ENCODE peak calls at places on chromosomes 16 and 17, in seven cellular contexts. T is neuronal stem cell; S is mucosa of descending colon; N is tibial artery; D is CD8-positive, alpha-beta memory T cell; W is CD4-positive, alpha-beta memory T cell; E is sigmoid colon. B is an unnamed sample.

GRCh38 chr17:63439682-63440081 is 6.4 kb downstream of the CYB561 start:
- DNase-seq in T (no peak), S (no peak), N (no peak), D (no peak), W (peak; percentile 74), E (no peak), B (no peak)

GRCh38 chr16:4780235-4780634 is 7.9 kb downstream of the SEPTIN12 start:
- DNase-seq in T (no peak), S (no peak), N (no peak), D (no peak), W (no peak), E (no peak), B (no peak)

GRCh38 chr16:12089492-12090161 is 113.1 kb downstream of the SNX29 start:
- DNase-seq in T (no peak), S (no peak), N (peak; percentile 33), D (no peak), W (peak; percentile 38), E (peak; percentile 67), B (peak; percentile 81)

GRCh38 chr17:36705651-36706436 is 104.5 kb downstream of the MRM1 start:
- DNase-seq in T (no peak), S (peak; percentile 68), N (no peak), D (peak; percentile 20), W (peak; percentile 47), E (no peak), B (peak; percentile 58)

GRCh38 chr16:10870137-10870776 is 6.7 kb upstream of the CIITA start:
- DNase-seq in T (no peak), S (no peak), N (no peak), D (no peak), W (no peak), E (no peak), B (no peak)

GRCh38 chr17:6279659-6280058 is 155.3 kb downstream of the AIPL1 start:
- DNase-seq in T (no peak), S (peak; percentile 79), N (no peak), D (no peak), W (no peak), E (no peak), B (peak; percentile 73)

GRCh38 chr16:11133344-11133921 is 122.6 kb downstream of the SOCS1 start:
- DNase-seq in T (no peak), S (peak; percentile 54), N (peak; percentile 82), D (no peak), W (no peak), E (peak; percentile 95), B (peak; percentile 93)

GRCh38 chr17:28029033-28029432 is 13.4 kb upstream of the NLK start:
- DNase-seq in T (no peak), S (no peak), N (no peak), D (no peak), W (no peak), E (no peak), B (no peak)

GRCh38 chr17:60106377-60107059 is 27.8 kb upstream of the HEATR6 start:
- DNase-seq in T (no peak), S (no peak), N (no peak), D (no peak), W (no peak), E (no peak), B (no peak)

GRCh38 chr17:53571342-53571741 is 251.4 kb upstream of the KIF2B start:
- DNase-seq in T (no peak), S (no peak), N (no peak), D (no peak), W (no peak), E (no peak), B (no peak)

GRCh38 chr17:44004077-44004760 is at the start of gene NAGS:
- DNase-seq in T (no peak), S (peak; percentile 45), N (no peak), D (peak; percentile 31), W (no peak), E (no peak), B (peak; percentile 62)

GRCh38 chr17:57608369-57609124 is 136.6 kb downstream of the CCDC182 start:
- DNase-seq in T (no peak), S (no peak), N (no peak), D (no peak), W (no peak), E (no peak), B (no peak)

GRCh38 chr17:45029096-45029495 is 22.3 kb downstream of the DCAKD start:
- DNase-seq in T (no peak), S (no peak), N (no peak), D (no peak), W (no peak), E (no peak), B (no peak)

GRCh38 chr17:74972107-74972972 is at the start of gene HID1:
- DNase-seq in T (peak; percentile 68), S (peak; percentile 89), N (no peak), D (peak; percentile 77), W (peak; percentile 71), E (no peak), B (peak; percentile 90)

GRCh38 chr17:77875051-77875780 is 83.3 kb upstream of the TNRC6C start:
- DNase-seq in T (no peak), S (no peak), N (no peak), D (no peak), W (no peak), E (no peak), B (no peak)

GRCh38 chr17:9628509-9628908 is 16.8 kb upstream of the USP43 start:
- DNase-seq in T (no peak), S (peak; percentile 62), N (no peak), D (no peak), W (no peak), E (no peak), B (no peak)

GRCh38 chr17:74968361-74968780 is 4.2 kb downstream of the HID1 start:
- DNase-seq in T (no peak), S (peak; percentile 65), N (no peak), D (no peak), W (no peak), E (no peak), B (no peak)

GRCh38 chr17:16068323-16068722 is 68.7 kb downstream of the TTC19 start:
- DNase-seq in T (no peak), S (no peak), N (no peak), D (no peak), W (no peak), E (no peak), B (no peak)

GRCh38 chr17:1769826-1770477 is 8.1 kb downstream of the SERPINF1 start:
- DNase-seq in T (no peak), S (no peak), N (no peak), D (no peak), W (no peak), E (no peak), B (peak; percentile 72)

GRCh38 chr17:81664051-81664470 is 2.3 kb downstream of the OXLD1 start:
- DNase-seq in T (no peak), S (no peak), N (no peak), D (no peak), W (no peak), E (no peak), B (no peak)

GRCh38 chr16:2954228-2954627 is 9.8 kb upstream of the KREMEN2 start:
- DNase-seq in T (no peak), S (no peak), N (no peak), D (no peak), W (no peak), E (no peak), B (no peak)

GRCh38 chr17:47708864-47709541 is 15.0 kb downstream of the TBKBP1 start:
- DNase-seq in T (no peak), S (peak; percentile 39), N (no peak), D (no peak), W (no peak), E (peak; percentile 68), B (no peak)

DNA sequence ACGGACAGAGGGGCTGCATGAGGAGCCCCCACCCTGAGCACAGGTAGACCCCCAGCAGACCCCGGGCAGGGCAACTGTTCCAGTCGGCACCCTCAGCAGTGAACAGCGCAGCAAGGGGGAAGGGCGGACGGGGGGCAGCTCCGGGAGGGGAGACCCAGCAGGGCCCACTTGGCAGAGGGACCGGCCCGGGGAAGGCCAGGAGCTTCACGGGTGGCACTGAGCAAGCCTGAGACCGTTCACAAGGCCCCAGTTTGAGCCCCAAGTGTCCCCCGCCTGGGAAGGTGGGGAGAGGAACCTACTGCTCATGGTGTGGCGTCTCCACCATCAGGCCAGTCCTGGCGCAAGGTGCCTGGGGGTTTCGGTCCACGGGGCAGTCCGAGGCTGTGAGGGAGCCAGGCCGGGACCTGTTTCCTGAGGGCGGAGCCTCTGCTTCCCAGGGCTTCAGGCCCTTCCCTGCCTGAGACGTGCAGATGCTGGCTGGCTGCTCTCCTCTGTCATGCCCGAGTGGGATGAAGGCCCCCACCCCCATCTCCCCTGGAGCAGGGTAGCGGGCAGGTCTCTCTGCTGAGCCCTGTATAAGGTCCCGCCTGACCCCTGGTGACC is 54.4 kb upstream of the GNG13 start:
- DNase-seq in T (no peak), S (no peak), N (no peak), D (no peak), W (no peak), E (no peak), B (no peak)
- H3K9me3 ChIP-seq in T (peaks cover 46% of the 10 kb centered on the region), S (peaks cover 4% of the 10 kb centered on the region), N (no peaks in the 10 kb centered on the region), D (no peaks in the 10 kb centered on the region), W (no peaks in the 10 kb centered on the region), E (no peaks in the 10 kb centered on the region), B (no peaks in the 10 kb centered on the region)

DNA sequence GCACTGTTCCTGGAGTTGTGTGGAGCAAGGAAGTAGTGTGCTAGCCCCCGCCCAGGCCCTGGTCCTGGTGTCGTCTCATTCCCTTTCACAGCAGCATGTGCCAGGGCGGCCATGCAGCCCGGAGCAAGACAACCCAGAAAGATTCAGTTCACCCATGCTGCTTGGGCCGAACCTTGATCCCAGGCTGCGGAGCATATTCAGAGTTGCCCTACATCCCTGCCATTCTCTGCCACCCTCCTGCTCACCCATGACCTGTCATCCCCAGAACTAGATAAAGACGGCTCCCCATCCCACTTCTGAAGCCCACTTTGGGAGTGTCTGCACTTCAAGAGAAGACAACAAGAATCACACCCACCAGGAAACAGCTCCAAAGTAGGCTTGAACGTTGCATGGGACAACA is 2452.5 kb downstream of the TP53TG3F start:
- DNase-seq in T (no peak), S (no peak), N (no peak), D (no peak), W (no peak), E (no peak), B (no peak)
- H3K9me3 ChIP-seq in T (peaks cover 45% of the 10 kb centered on the region), S (peaks cover 88% of the 10 kb centered on the region), N (no peaks in the 10 kb centered on the region), D (peaks cover 8% of the 10 kb centered on the region), W (peaks cover 4% of the 10 kb centered on the region), E (peaks cover 2% of the 10 kb centered on the region), B (no peaks in the 10 kb centered on the region)

GRCh38 chr16:35146031-35146710 is 1686.8 kb downstream of the TP53TG3F start:
- DNase-seq in T (no peak), S (no peak), N (no peak), D (no peak), W (no peak), E (no peak), B (no peak)
- H3K9me3 ChIP-seq in T (peaks cover 82% of the 10 kb centered on the region), S (peaks cover 90% of the 10 kb centered on the region), N (no peaks in the 10 kb centered on the region), D (no peaks in the 10 kb centered on the region), W (peaks cover 10% of the 10 kb centered on the region), E (no peaks in the 10 kb centered on the region), B (no peaks in the 10 kb centered on the region)

GRCh38 chr16:35713762-35714650 is 2254.6 kb downstream of the TP53TG3F start:
- DNase-seq in T (no peak), S (no peak), N (no peak), D (no peak), W (no peak), E (no peak), B (no peak)
- H3K9me3 ChIP-seq in T (peaks cover 18% of the 10 kb centered on the region), S (peaks cover 61% of the 10 kb centered on the region), N (no peaks in the 10 kb centered on the region), D (no peaks in the 10 kb centered on the region), W (peaks cover 3% of the 10 kb centered on the region), E (peaks cover 8% of the 10 kb centered on the region), B (no peaks in the 10 kb centered on the region)

GRCh38 chr17:13759936-13760335 is 158.2 kb upstream of the HS3ST3A1 start:
- DNase-seq in T (no peak), S (no peak), N (no peak), D (no peak), W (no peak), E (no peak), B (no peak)
- H3K9me3 ChIP-seq in T (no peaks in the 10 kb centered on the region), S (no peaks in the 10 kb centered on the region), N (no peaks in the 10 kb centered on the region), D (no peaks in the 10 kb centered on the region), W (no peaks in the 10 kb centered on the region), E (no peaks in the 10 kb centered on the region), B (no peaks in the 10 kb centered on the region)